ENCODE peak calls at places on chromosomes 7 and 10, in nine cellular contexts. One of them, this sample, is unnamed.

GRCh38 chr7:1927942-1928341 is 257.9 kb downstream of the ELFN1 start:
- DNase-seq in mammary epithelial cell: no peak
- DNase-seq in activated B cell treated with CpG ODN at 0.5 μM for 24 hours: no peak
- DNase-seq in HCT116: no peak
- DNase-seq in psoas muscle: peak; percentile 38
- DNase-seq in WTC11: no peak
- DNase-seq in adrenal gland: no peak
- DNase-seq in endothelial cell: no peak
- DNase-seq in cardiac muscle cell: no peak
- DNase-seq in this sample: no peak

GRCh38 chr10:48468130-48468790 is 136.6 kb downstream of the ARHGAP22 start:
- DNase-seq in mammary epithelial cell: no peak
- DNase-seq in activated B cell treated with CpG ODN at 0.5 μM for 24 hours: no peak
- DNase-seq in HCT116: no peak
- DNase-seq in psoas muscle: no peak
- DNase-seq in WTC11: no peak
- DNase-seq in adrenal gland: peak; percentile 0
- DNase-seq in endothelial cell: no peak
- DNase-seq in cardiac muscle cell: no peak
- DNase-seq in this sample: no peak

GRCh38 chr7:936131-937054 is 18.1 kb downstream of the ADAP1 start:
- DNase-seq in mammary epithelial cell: no peak
- DNase-seq in activated B cell treated with CpG ODN at 0.5 μM for 24 hours: peak; percentile 47
- DNase-seq in HCT116: peak; percentile 71
- DNase-seq in psoas muscle: peak; percentile 45
- DNase-seq in WTC11: peak; percentile 10
- DNase-seq in adrenal gland: no peak
- DNase-seq in endothelial cell: no peak
- DNase-seq in cardiac muscle cell: no peak
- DNase-seq in this sample: no peak

GRCh38 chr7:127322351-127322750 is 69.6 kb upstream of the GRM8 start:
- DNase-seq in mammary epithelial cell: no peak
- DNase-seq in activated B cell treated with CpG ODN at 0.5 μM for 24 hours: no peak
- DNase-seq in HCT116: no peak
- DNase-seq in psoas muscle: no peak
- DNase-seq in WTC11: no peak
- DNase-seq in adrenal gland: no peak
- DNase-seq in endothelial cell: no peak
- DNase-seq in cardiac muscle cell: no peak
- DNase-seq in this sample: no peak

GRCh38 chr7:47498229-47499056 is 83.5 kb downstream of the TNS3 start:
- DNase-seq in mammary epithelial cell: no peak
- DNase-seq in activated B cell treated with CpG ODN at 0.5 μM for 24 hours: no peak
- DNase-seq in HCT116: no peak
- DNase-seq in psoas muscle: no peak
- DNase-seq in WTC11: no peak
- DNase-seq in adrenal gland: no peak
- DNase-seq in endothelial cell: no peak
- DNase-seq in cardiac muscle cell: no peak
- DNase-seq in this sample: no peak

GRCh38 chr10:132408823-132409666 is 12.0 kb downstream of the PWWP2B start:
- DNase-seq in mammary epithelial cell: no peak
- DNase-seq in activated B cell treated with CpG ODN at 0.5 μM for 24 hours: no peak
- DNase-seq in HCT116: no peak
- DNase-seq in psoas muscle: no peak
- DNase-seq in WTC11: no peak
- DNase-seq in adrenal gland: peak; percentile 73
- DNase-seq in endothelial cell: no peak
- DNase-seq in cardiac muscle cell: no peak
- DNase-seq in this sample: no peak

GRCh38 chr7:17546206-17546998 is 247.9 kb downstream of the AHR start:
- DNase-seq in mammary epithelial cell: peak; percentile 69
- DNase-seq in activated B cell treated with CpG ODN at 0.5 μM for 24 hours: no peak
- DNase-seq in HCT116: no peak
- DNase-seq in psoas muscle: no peak
- DNase-seq in WTC11: no peak
- DNase-seq in adrenal gland: peak; percentile 48
- DNase-seq in endothelial cell: no peak
- DNase-seq in cardiac muscle cell: no peak
- DNase-seq in this sample: no peak

GRCh38 chr10:118851062-118852035 is 96.6 kb upstream of the CACUL1 start:
- DNase-seq in mammary epithelial cell: no peak
- DNase-seq in activated B cell treated with CpG ODN at 0.5 μM for 24 hours: no peak
- DNase-seq in HCT116: no peak
- DNase-seq in psoas muscle: no peak
- DNase-seq in WTC11: no peak
- DNase-seq in adrenal gland: no peak
- DNase-seq in endothelial cell: no peak
- DNase-seq in cardiac muscle cell: no peak
- DNase-seq in this sample: no peak

GRCh38 chr7:22597845-22598244 is 97.9 kb upstream of the STEAP1B start:
- DNase-seq in mammary epithelial cell: peak; percentile 88
- DNase-seq in activated B cell treated with CpG ODN at 0.5 μM for 24 hours: no peak
- DNase-seq in HCT116: no peak
- DNase-seq in psoas muscle: no peak
- DNase-seq in WTC11: no peak
- DNase-seq in adrenal gland: no peak
- DNase-seq in endothelial cell: no peak
- DNase-seq in cardiac muscle cell: no peak
- DNase-seq in this sample: no peak

GRCh38 chr7:28554791-28555471 is 142.6 kb downstream of the CREB5 start:
- DNase-seq in mammary epithelial cell: no peak
- DNase-seq in activated B cell treated with CpG ODN at 0.5 μM for 24 hours: no peak
- DNase-seq in HCT116: no peak
- DNase-seq in psoas muscle: no peak
- DNase-seq in WTC11: no peak
- DNase-seq in adrenal gland: no peak
- DNase-seq in endothelial cell: no peak
- DNase-seq in cardiac muscle cell: no peak
- DNase-seq in this sample: no peak

GRCh38 chr10:110651044-110651958 is 7.2 kb downstream of the RBM20 start:
- DNase-seq in mammary epithelial cell: no peak
- DNase-seq in activated B cell treated with CpG ODN at 0.5 μM for 24 hours: no peak
- DNase-seq in HCT116: no peak
- DNase-seq in psoas muscle: peak; percentile 75
- DNase-seq in WTC11: no peak
- DNase-seq in adrenal gland: no peak
- DNase-seq in endothelial cell: no peak
- DNase-seq in cardiac muscle cell: no peak
- DNase-seq in this sample: no peak

GRCh38 chr7:140003913-140004382 is 58.8 kb downstream of the PARP12 start:
- DNase-seq in mammary epithelial cell: peak; percentile 49
- DNase-seq in activated B cell treated with CpG ODN at 0.5 μM for 24 hours: no peak
- DNase-seq in HCT116: peak; percentile 47
- DNase-seq in psoas muscle: no peak
- DNase-seq in WTC11: peak; percentile 49
- DNase-seq in adrenal gland: peak; percentile 36
- DNase-seq in endothelial cell: peak; percentile 72
- DNase-seq in cardiac muscle cell: peak; percentile 71
- DNase-seq in this sample: no peak
- TF ChIP-seq CTCF in mammary epithelial cell: peak; percentile 50
- TF ChIP-seq CTCF in activated B cell treated with CpG ODN at 0.5 μM for 24 hours: no peak
- TF ChIP-seq CTCF in HCT116: peak; percentile 82
- TF ChIP-seq CTCF in psoas muscle: peak; percentile 33
- TF ChIP-seq CTCF in WTC11: peak; percentile 46
- TF ChIP-seq CTCF in adrenal gland: peak; percentile 43
- TF ChIP-seq CTCF in endothelial cell: peak; percentile 83
- TF ChIP-seq CTCF in cardiac muscle cell: peak; percentile 55
- TF ChIP-seq CTCF in this sample: peak; percentile 41

GRCh38 chr10:77494789-77495541 is 142.6 kb downstream of the KCNMA1 start:
- DNase-seq in mammary epithelial cell: no peak
- DNase-seq in activated B cell treated with CpG ODN at 0.5 μM for 24 hours: no peak
- DNase-seq in HCT116: no peak
- DNase-seq in psoas muscle: no peak
- DNase-seq in WTC11: no peak
- DNase-seq in adrenal gland: no peak
- DNase-seq in endothelial cell: no peak
- DNase-seq in cardiac muscle cell: no peak
- DNase-seq in this sample: no peak

GRCh38 chr10:77496941-77497420 is 140.6 kb downstream of the KCNMA1 start:
- DNase-seq in mammary epithelial cell: peak; percentile 78
- DNase-seq in activated B cell treated with CpG ODN at 0.5 μM for 24 hours: no peak
- DNase-seq in HCT116: no peak
- DNase-seq in psoas muscle: no peak
- DNase-seq in WTC11: no peak
- DNase-seq in adrenal gland: no peak
- DNase-seq in endothelial cell: no peak
- DNase-seq in cardiac muscle cell: no peak
- DNase-seq in this sample: no peak

GRCh38 chr10:77490915-77491314 is 146.7 kb downstream of the KCNMA1 start:
- DNase-seq in mammary epithelial cell: no peak
- DNase-seq in activated B cell treated with CpG ODN at 0.5 μM for 24 hours: no peak
- DNase-seq in HCT116: no peak
- DNase-seq in psoas muscle: no peak
- DNase-seq in WTC11: no peak
- DNase-seq in adrenal gland: no peak
- DNase-seq in endothelial cell: no peak
- DNase-seq in cardiac muscle cell: no peak
- DNase-seq in this sample: no peak

GRCh38 chr10:77493239-77493806 is 144.3 kb downstream of the KCNMA1 start:
- DNase-seq in mammary epithelial cell: no peak
- DNase-seq in activated B cell treated with CpG ODN at 0.5 μM for 24 hours: no peak
- DNase-seq in HCT116: no peak
- DNase-seq in psoas muscle: peak; percentile 66
- DNase-seq in WTC11: no peak
- DNase-seq in adrenal gland: no peak
- DNase-seq in endothelial cell: no peak
- DNase-seq in cardiac muscle cell: no peak
- DNase-seq in this sample: no peak

GRCh38 chr10:77493851-77494788 is 143.5 kb downstream of the KCNMA1 start:
- DNase-seq in mammary epithelial cell: peak; percentile 44
- DNase-seq in activated B cell treated with CpG ODN at 0.5 μM for 24 hours: no peak
- DNase-seq in HCT116: peak; percentile 32
- DNase-seq in psoas muscle: no peak
- DNase-seq in WTC11: peak; percentile 38
- DNase-seq in adrenal gland: no peak
- DNase-seq in endothelial cell: peak; percentile 45
- DNase-seq in cardiac muscle cell: peak; percentile 63
- DNase-seq in this sample: no peak
- TF ChIP-seq CTCF in mammary epithelial cell: peak; percentile 27
- TF ChIP-seq CTCF in activated B cell treated with CpG ODN at 0.5 μM for 24 hours: no peak
- TF ChIP-seq CTCF in HCT116: peak; percentile 71
- TF ChIP-seq CTCF in psoas muscle: peak; percentile 31
- TF ChIP-seq CTCF in WTC11: peak; percentile 26
- TF ChIP-seq CTCF in adrenal gland: peak; percentile 20
- TF ChIP-seq CTCF in endothelial cell: peak; percentile 22
- TF ChIP-seq CTCF in cardiac muscle cell: peak; percentile 52
- TF ChIP-seq CTCF in this sample: peak; percentile 38

GRCh38 chr10:127577878-127578627 is 28.9 kb downstream of the NPS start:
- DNase-seq in mammary epithelial cell: no peak
- DNase-seq in activated B cell treated with CpG ODN at 0.5 μM for 24 hours: no peak
- DNase-seq in HCT116: no peak
- DNase-seq in psoas muscle: no peak
- DNase-seq in WTC11: no peak
- DNase-seq in adrenal gland: no peak
- DNase-seq in endothelial cell: no peak
- DNase-seq in cardiac muscle cell: no peak
- DNase-seq in this sample: no peak

GRCh38 chr10:127576011-127576410 is 26.9 kb downstream of the NPS start:
- DNase-seq in mammary epithelial cell: no peak
- DNase-seq in activated B cell treated with CpG ODN at 0.5 μM for 24 hours: no peak
- DNase-seq in HCT116: no peak
- DNase-seq in psoas muscle: no peak
- DNase-seq in WTC11: no peak
- DNase-seq in adrenal gland: no peak
- DNase-seq in endothelial cell: no peak
- DNase-seq in cardiac muscle cell: no peak
- DNase-seq in this sample: no peak

GRCh38 chr10:127578628-127579305 is 29.7 kb downstream of the NPS start:
- DNase-seq in mammary epithelial cell: no peak
- DNase-seq in activated B cell treated with CpG ODN at 0.5 μM for 24 hours: no peak
- DNase-seq in HCT116: no peak
- DNase-seq in psoas muscle: no peak
- DNase-seq in WTC11: no peak
- DNase-seq in adrenal gland: no peak
- DNase-seq in endothelial cell: no peak
- DNase-seq in cardiac muscle cell: no peak
- DNase-seq in this sample: no peak

GRCh38 chr10:127576751-127577161 is 27.6 kb downstream of the NPS start:
- DNase-seq in mammary epithelial cell: no peak
- DNase-seq in activated B cell treated with CpG ODN at 0.5 μM for 24 hours: no peak
- DNase-seq in HCT116: no peak
- DNase-seq in psoas muscle: no peak
- DNase-seq in WTC11: no peak
- DNase-seq in adrenal gland: no peak
- DNase-seq in endothelial cell: no peak
- DNase-seq in cardiac muscle cell: no peak
- DNase-seq in this sample: no peak

GRCh38 chr10:127577376-127577775 is 28.3 kb downstream of the NPS start:
- DNase-seq in mammary epithelial cell: no peak
- DNase-seq in activated B cell treated with CpG ODN at 0.5 μM for 24 hours: no peak
- DNase-seq in HCT116: no peak
- DNase-seq in psoas muscle: no peak
- DNase-seq in WTC11: no peak
- DNase-seq in adrenal gland: no peak
- DNase-seq in endothelial cell: no peak
- DNase-seq in cardiac muscle cell: no peak
- DNase-seq in this sample: no peak
- TF ChIP-seq CTCF in mammary epithelial cell: peak; percentile 7
- TF ChIP-seq CTCF in activated B cell treated with CpG ODN at 0.5 μM for 24 hours: no peak
- TF ChIP-seq CTCF in HCT116: peak; percentile 34
- TF ChIP-seq CTCF in psoas muscle: no peak
- TF ChIP-seq CTCF in WTC11: no peak
- TF ChIP-seq CTCF in adrenal gland: peak; percentile 27
- TF ChIP-seq CTCF in endothelial cell: no peak
- TF ChIP-seq CTCF in cardiac muscle cell: no peak
- TF ChIP-seq CTCF in this sample: peak; percentile 57

GRCh38 chr10:13788701-13789447 is 202.1 kb downstream of the PRPF18 start:
- DNase-seq in mammary epithelial cell: no peak
- DNase-seq in activated B cell treated with CpG ODN at 0.5 μM for 24 hours: no peak
- DNase-seq in HCT116: no peak
- DNase-seq in psoas muscle: peak; percentile 80
- DNase-seq in WTC11: no peak
- DNase-seq in adrenal gland: no peak
- DNase-seq in endothelial cell: no peak
- DNase-seq in cardiac muscle cell: no peak
- DNase-seq in this sample: no peak

GRCh38 chr10:13788320-13788600 is 201.5 kb downstream of the PRPF18 start:
- DNase-seq in mammary epithelial cell: no peak
- DNase-seq in activated B cell treated with CpG ODN at 0.5 μM for 24 hours: no peak
- DNase-seq in HCT116: no peak
- DNase-seq in psoas muscle: no peak
- DNase-seq in WTC11: no peak
- DNase-seq in adrenal gland: no peak
- DNase-seq in endothelial cell: no peak
- DNase-seq in cardiac muscle cell: no peak
- DNase-seq in this sample: no peak

GRCh38 chr10:13779748-13780147 is 193.0 kb downstream of the PRPF18 start:
- DNase-seq in mammary epithelial cell: no peak
- DNase-seq in activated B cell treated with CpG ODN at 0.5 μM for 24 hours: no peak
- DNase-seq in HCT116: no peak
- DNase-seq in psoas muscle: no peak
- DNase-seq in WTC11: no peak
- DNase-seq in adrenal gland: no peak
- DNase-seq in endothelial cell: no peak
- DNase-seq in cardiac muscle cell: no peak
- DNase-seq in this sample: no peak

GRCh38 chr10:13787015-13787421 is 200.3 kb downstream of the PRPF18 start:
- DNase-seq in mammary epithelial cell: peak; percentile 70
- DNase-seq in activated B cell treated with CpG ODN at 0.5 μM for 24 hours: peak; percentile 50
- DNase-seq in HCT116: no peak
- DNase-seq in psoas muscle: no peak
- DNase-seq in WTC11: no peak
- DNase-seq in adrenal gland: no peak
- DNase-seq in endothelial cell: peak; percentile 67
- DNase-seq in cardiac muscle cell: no peak
- DNase-seq in this sample: no peak

GRCh38 chr10:13784067-13784466 is 197.3 kb downstream of the PRPF18 start:
- DNase-seq in mammary epithelial cell: no peak
- DNase-seq in activated B cell treated with CpG ODN at 0.5 μM for 24 hours: no peak
- DNase-seq in HCT116: no peak
- DNase-seq in psoas muscle: no peak
- DNase-seq in WTC11: no peak
- DNase-seq in adrenal gland: no peak
- DNase-seq in endothelial cell: peak; percentile 36
- DNase-seq in cardiac muscle cell: no peak
- DNase-seq in this sample: no peak
- TF ChIP-seq CTCF in mammary epithelial cell: peak; percentile 25
- TF ChIP-seq CTCF in activated B cell treated with CpG ODN at 0.5 μM for 24 hours: no peak
- TF ChIP-seq CTCF in HCT116: peak; percentile 12
- TF ChIP-seq CTCF in psoas muscle: no peak
- TF ChIP-seq CTCF in WTC11: no peak
- TF ChIP-seq CTCF in adrenal gland: no peak
- TF ChIP-seq CTCF in endothelial cell: no peak
- TF ChIP-seq CTCF in cardiac muscle cell: peak; percentile 25
- TF ChIP-seq CTCF in this sample: no peak

This sample was measured in D721Med.